ENCODE peak calls at places on chromosomes 12 and 14, in ten cellular contexts. Y, U, C, O, I, S, D, R, L and E are unnamed samples.

GRCh38 chr12:7145671-7146070 is 15.5 kb downstream of the CLSTN3 start:
- DNase-seq in L (no peak), O (no peak), I (peak; percentile 19), R (no peak), Y (no peak), U (no peak), D (no peak), C (no peak), S (no peak), E (no peak)

GRCh38 chr12:95998611-95999300 is 2.6 kb upstream of the HAL start:
- DNase-seq in I (peak; percentile 75), U (peak; percentile 61), O (peak; percentile 52), S (no peak), D (no peak), L (peak; percentile 19), C (no peak), R (peak; percentile 61), Y (no peak), E (peak; percentile 19)

GRCh38 chr12:110858848-110859247 is 12.1 kb downstream of the CCDC63 start:
- DNase-seq in R (no peak), U (no peak), Y (no peak), C (no peak), I (no peak), D (no peak), O (no peak), S (no peak), L (no peak), E (no peak)

GRCh38 chr14:92456215-92457017 is 57.2 kb upstream of the RIN3 start:
- DNase-seq in R (peak; percentile 74), O (peak; percentile 44), Y (peak; percentile 59), D (peak; percentile 61), S (peak; percentile 70), I (peak; percentile 80), C (peak; percentile 30), U (peak; percentile 70), L (no peak), E (no peak)

GRCh38 chr14:105061428-105062047 is 3.7 kb downstream of the GPR132 start:
- DNase-seq in L (peak; percentile 45), C (no peak), D (no peak), I (no peak), S (peak; percentile 75), R (no peak), O (no peak), U (no peak), Y (peak; percentile 72), E (no peak)

GRCh38 chr12:48882325-48882687 is 16.6 kb upstream of the RND1 start:
- DNase-seq in I (peak; percentile 46), S (no peak), Y (no peak), C (no peak), O (no peak), D (peak; percentile 61), L (no peak), R (peak; percentile 96), U (peak; percentile 66), E (no peak)

GRCh38 chr12:128450810-128451209 is 183.8 kb downstream of the TMEM132C start:
- DNase-seq in R (no peak), Y (no peak), S (no peak), C (no peak), I (no peak), U (no peak), L (no peak), D (no peak), O (no peak), E (no peak)

GRCh38 chr12:52947738-52948423 is 1.0 kb upstream of the KRT18 start:
- DNase-seq in U (no peak), Y (no peak), C (no peak), R (no peak), S (no peak), O (no peak), L (no peak), D (no peak), I (no peak), E (no peak)

GRCh38 chr12:132653567-132654290 is 33.4 kb downstream of the POLE start:
- DNase-seq in C (no peak), R (no peak), Y (no peak), I (peak; percentile 19), O (no peak), D (no peak), S (no peak), L (no peak), U (no peak), E (no peak)

GRCh38 chr12:2456813-2457186 is 338.0 kb upstream of the FKBP4 start:
- DNase-seq in D (no peak), Y (no peak), O (no peak), U (no peak), R (no peak), I (no peak), S (no peak), L (no peak), C (no peak), E (no peak)

GRCh38 chr12:118042091-118042490 is 18.9 kb downstream of the WSB2 start:
- DNase-seq in C (no peak), R (no peak), S (no peak), L (no peak), U (no peak), I (no peak), O (no peak), Y (no peak), D (no peak), E (no peak)
- H3K36me3 ChIP-seq in C (no peaks in the 10 kb centered on the region), R (peaks cover 64% of the 10 kb centered on the region), S (peaks cover 91% of the 10 kb centered on the region), L (peaks cover 27% of the 10 kb centered on the region), U (peaks cover 52% of the 10 kb centered on the region), I (peaks cover 86% of the 10 kb centered on the region), O (peaks cover 38% of the 10 kb centered on the region), Y (no peaks in the 10 kb centered on the region), D (peaks cover 54% of the 10 kb centered on the region), E (peaks cover 6% of the 10 kb centered on the region)

DNA sequence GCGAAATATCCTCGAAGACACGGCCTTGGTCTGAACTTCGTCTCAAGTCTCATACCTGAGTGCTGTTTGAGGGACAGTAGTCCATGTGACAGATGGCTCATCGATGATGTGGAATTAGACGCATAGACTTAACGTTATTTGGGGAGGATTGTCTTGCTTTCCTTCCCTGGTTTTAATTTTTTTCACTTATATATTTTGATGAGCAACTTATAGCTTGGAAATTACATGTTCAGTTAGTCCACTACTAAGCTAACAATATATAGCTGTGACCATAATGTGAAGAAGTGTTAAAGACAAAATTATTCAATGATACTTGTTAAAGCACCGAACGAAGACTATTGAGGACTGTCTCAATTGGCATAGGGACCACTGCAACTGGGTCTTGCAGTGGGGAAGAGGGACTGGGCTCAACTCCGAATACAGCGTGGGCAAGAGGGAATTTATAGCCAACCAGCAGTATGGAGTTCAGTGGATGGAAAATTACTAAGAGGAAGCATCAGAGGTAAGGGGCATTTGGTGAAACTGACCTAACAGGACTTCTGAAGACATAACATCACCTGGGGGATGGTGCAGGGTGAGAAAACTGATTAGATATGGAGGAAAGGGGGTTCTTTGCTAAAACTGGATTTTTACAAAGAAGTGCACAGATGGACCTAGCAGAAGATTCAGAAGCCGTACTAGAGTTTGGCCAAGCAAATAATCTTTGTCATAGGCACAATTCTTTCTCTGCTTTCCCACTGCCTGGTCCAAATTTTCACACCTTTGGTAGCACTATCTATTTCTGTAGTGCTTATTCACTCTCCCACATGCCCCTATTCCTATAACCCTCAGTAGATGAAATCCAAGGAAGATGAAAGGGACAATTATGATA is 910 bp upstream of the TM7SF3 start:
- DNase-seq in C (no peak), I (no peak), R (no peak), U (no peak), Y (no peak), O (no peak), L (no peak), S (no peak), D (no peak), E (no peak)
- H3K4me3 ChIP-seq in C (peak overlapping the region; percentile 90), I (peak overlapping the region; percentile 99), R (no peak overlapping the region), U (peak overlapping the region; percentile 68), Y (peak overlapping the region; percentile 90), O (peak overlapping the region; percentile 95), L (peak overlapping the region; percentile 80), S (peak overlapping the region; percentile 86), D (peak overlapping the region; percentile 95), E (no peak overlapping the region)

DNA sequence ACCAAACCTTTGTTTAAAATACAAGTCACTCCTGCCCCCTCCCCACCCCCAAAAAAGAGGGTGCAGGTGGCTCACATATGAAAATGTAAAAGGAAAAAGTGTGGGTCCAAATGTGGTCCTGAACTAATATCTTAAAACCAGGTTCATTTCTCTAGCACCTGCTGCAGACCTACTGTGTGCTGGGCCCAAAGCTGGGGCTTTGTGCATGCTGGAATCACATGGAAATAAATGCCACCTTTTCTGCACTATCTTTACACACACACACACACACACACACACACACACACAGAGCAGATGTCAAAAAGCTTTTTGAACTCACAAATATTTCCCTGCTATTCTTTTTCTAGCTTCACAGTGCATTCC is 3.2 kb upstream of the BCL11B start:
- DNase-seq in I (no peak), O (no peak), C (no peak), D (no peak), U (no peak), R (no peak), Y (no peak), S (no peak), L (no peak), E (no peak)
- H3K27me3 ChIP-seq in I (peaks cover 32% of the 10 kb centered on the region), O (peaks cover 93% of the 10 kb centered on the region), C (peaks cover 7% of the 10 kb centered on the region), D (peaks cover 25% of the 10 kb centered on the region), U (peaks cover 47% of the 10 kb centered on the region), R (peaks cover 75% of the 10 kb centered on the region), Y (peaks cover 24% of the 10 kb centered on the region), S (peaks cover 82% of the 10 kb centered on the region), L (no peaks in the 10 kb centered on the region), E (peaks cover 52% of the 10 kb centered on the region)

DNA sequence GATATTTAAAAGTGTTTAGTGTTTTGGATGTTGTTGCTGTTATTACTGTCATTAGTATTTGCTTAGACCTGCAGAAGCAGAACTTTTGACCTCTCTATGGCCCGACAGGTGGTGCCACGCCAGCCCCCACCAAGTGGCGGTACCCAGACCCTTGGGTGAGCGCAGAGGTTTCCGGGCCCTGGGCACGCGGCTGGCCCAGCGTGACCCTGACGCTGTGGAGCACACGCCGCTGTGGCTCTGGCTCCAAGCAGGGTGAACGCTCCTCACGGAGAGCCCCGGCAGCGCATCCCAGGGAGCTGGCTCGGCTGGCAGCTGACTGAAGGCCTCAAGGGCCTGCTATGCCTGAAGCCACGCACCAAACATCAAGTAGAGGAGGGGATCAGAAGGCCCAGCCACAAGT is 22.6 kb downstream of the SLC25A47 start:
- DNase-seq in R (no peak), U (no peak), Y (no peak), S (no peak), D (no peak), O (no peak), I (no peak), L (no peak), C (no peak), E (no peak)
- H3K36me3 ChIP-seq in R (peaks cover 51% of the 10 kb centered on the region), U (peaks cover 63% of the 10 kb centered on the region), Y (no peaks in the 10 kb centered on the region), S (peaks cover 74% of the 10 kb centered on the region), D (peaks cover 42% of the 10 kb centered on the region), O (peaks cover 46% of the 10 kb centered on the region), I (peaks cover 68% of the 10 kb centered on the region), L (peaks cover 5% of the 10 kb centered on the region), C (no peaks in the 10 kb centered on the region), E (no peaks in the 10 kb centered on the region)

GRCh38 chr12:76738824-76739579 is 24.9 kb upstream of the ZDHHC17 start:
- DNase-seq in Y (no peak), D (no peak), L (no peak), R (no peak), I (no peak), O (peak; percentile 30), C (no peak), U (no peak), S (no peak), E (no peak)
- H3K4me3 ChIP-seq in Y (no peak overlapping the region), D (no peak overlapping the region), L (no peak overlapping the region), R (no peak overlapping the region), I (no peak overlapping the region), O (no peak overlapping the region), C (no peak overlapping the region), U (no peak overlapping the region), S (no peak overlapping the region), E (no peak overlapping the region)

GRCh38 chr12:85277900-85278597 is 2.0 kb upstream of the ALX1 start:
- DNase-seq in Y (no peak), D (no peak), S (peak; percentile 40), C (no peak), R (no peak), O (no peak), I (no peak), U (no peak), L (no peak), E (no peak)
- H3K27me3 ChIP-seq in Y (peaks cover 6% of the 10 kb centered on the region), D (peaks cover 22% of the 10 kb centered on the region), S (peaks cover 85% of the 10 kb centered on the region), C (peaks cover 41% of the 10 kb centered on the region), R (peaks cover 83% of the 10 kb centered on the region), O (peaks cover 94% of the 10 kb centered on the region), I (peaks cover 38% of the 10 kb centered on the region), U (peaks cover 59% of the 10 kb centered on the region), L (no peaks in the 10 kb centered on the region), E (peaks cover 72% of the 10 kb centered on the region)